ENCODE peak calls at places on chromosomes 12 and 14, in ten cellular contexts. E, G, K, H, P, D, Z, T, A and B are unnamed samples.

GRCh38 chr12:113287146-113287898 is 47.6 kb downstream of the SLC8B1 start:
- DNase-seq in D (no peak), A (no peak), G (no peak), T (no peak), P (no peak), H (no peak), K (no peak), E (no peak), Z (no peak), B (no peak)

GRCh38 chr14:105497671-105498429 is 6.8 kb downstream of the TEDC1 start:
- DNase-seq in A (no peak), T (no peak), K (no peak), E (no peak), P (no peak), H (no peak), D (no peak), G (no peak), Z (no peak), B (peak; percentile 25)

GRCh38 chr12:69415471-69416275 is 54.5 kb upstream of the FRS2 start:
- DNase-seq in G (peak; percentile 89), P (no peak), A (peak; percentile 95), K (peak; percentile 81), H (peak; percentile 55), E (peak; percentile 93), Z (peak; percentile 35), D (peak; percentile 47), T (no peak), B (peak; percentile 27)

GRCh38 chr14:72311116-72311515 is 378.9 kb downstream of the RGS6 start:
- DNase-seq in T (no peak), A (no peak), K (no peak), H (no peak), P (no peak), G (no peak), D (no peak), E (no peak), Z (no peak), B (no peak)

GRCh38 chr12:120225852-120226640 is 25.1 kb upstream of the RPLP0 start:
- DNase-seq in A (no peak), H (peak; percentile 90), G (no peak), Z (no peak), T (no peak), P (no peak), D (no peak), E (no peak), K (no peak), B (no peak)

GRCh38 chr12:85820117-85820516 is 16.1 kb downstream of the RASSF9 start:
- DNase-seq in Z (no peak), A (no peak), K (no peak), P (no peak), T (no peak), G (no peak), E (no peak), H (no peak), D (no peak), B (no peak)

GRCh38 chr12:6044082-6044481 is 80.4 kb downstream of the VWF start:
- DNase-seq in G (peak; percentile 12), H (no peak), P (no peak), E (no peak), Z (no peak), K (no peak), A (no peak), T (no peak), D (no peak), B (no peak)

GRCh38 chr12:59651230-59651920 is 55.5 kb downstream of the SLC16A7 start:
- DNase-seq in E (no peak), K (no peak), G (no peak), D (no peak), P (no peak), Z (no peak), H (no peak), T (no peak), A (peak; percentile 48), B (no peak)

GRCh38 chr12:53172352-53172751 is 8.2 kb upstream of the ZNF740 start:
- DNase-seq in A (peak; percentile 54), Z (no peak), G (no peak), D (no peak), E (peak; percentile 54), K (no peak), P (no peak), H (no peak), T (no peak), B (no peak)

GRCh38 chr12:42450248-42450647 is 124.3 kb downstream of the PPHLN1 start:
- DNase-seq in H (no peak), D (no peak), K (no peak), P (no peak), E (no peak), A (peak; percentile 58), T (no peak), Z (no peak), G (no peak), B (no peak)

GRCh38 chr14:102095871-102096568 is 9.2 kb upstream of the HSP90AA1 start:
- DNase-seq in K (no peak), H (no peak), D (no peak), G (peak; percentile 21), P (no peak), Z (no peak), T (no peak), A (peak; percentile 21), E (peak; percentile 75), B (no peak)

GRCh38 chr12:97016163-97016562 is 109.1 kb downstream of the NEDD1 start:
- DNase-seq in T (no peak), E (no peak), D (no peak), A (no peak), H (no peak), Z (no peak), G (no peak), K (no peak), P (no peak), B (no peak)

GRCh38 chr12:93361159-93361919 is 16.4 kb upstream of the NUDT4 start:
- DNase-seq in Z (no peak), H (no peak), E (peak; percentile 60), D (no peak), P (no peak), G (no peak), A (no peak), K (no peak), T (no peak), B (no peak)

GRCh38 chr14:24630872-24631477 is 3.0 kb downstream of the GZMB start:
- DNase-seq in D (no peak), P (no peak), H (peak; percentile 10), K (no peak), E (no peak), T (peak; percentile 82), G (peak; percentile 59), Z (no peak), A (peak; percentile 5), B (no peak)

GRCh38 chr12:1319215-1319614 is 275.2 kb downstream of the FBXL14 start:
- DNase-seq in Z (no peak), A (peak; percentile 52), T (no peak), D (no peak), H (no peak), K (no peak), P (no peak), E (no peak), G (no peak), B (no peak)

GRCh38 chr12:6688543-6688999 is 604 bp downstream of the ZNF384 start:
- DNase-seq in D (no peak), G (no peak), P (no peak), E (no peak), Z (peak; percentile 84), K (peak; percentile 35), H (peak; percentile 78), A (no peak), T (no peak), B (no peak)

GRCh38 chr14:77313374-77313773 is 7.3 kb downstream of the POMT2 start:
- DNase-seq in T (no peak), K (no peak), H (no peak), E (peak; percentile 65), A (no peak), P (no peak), D (no peak), G (no peak), Z (no peak), B (no peak)

GRCh38 chr12:75437564-75437963 is 43.0 kb upstream of the GLIPR1 start:
- DNase-seq in P (no peak), K (no peak), A (peak; percentile 81), D (no peak), G (no peak), T (no peak), H (peak; percentile 17), E (no peak), Z (no peak), B (no peak)

GRCh38 chr14:80216818-80217217 is 5.5 kb upstream of the DIO2 start:
- DNase-seq in G (no peak), P (no peak), H (no peak), D (no peak), E (no peak), Z (no peak), T (no peak), K (no peak), A (peak; percentile 28), B (no peak)

GRCh38 chr14:54169254-54169924 is 212.8 kb upstream of the BMP4 start:
- DNase-seq in A (no peak), D (no peak), H (no peak), G (no peak), E (no peak), T (no peak), Z (peak; percentile 25), K (no peak), P (no peak), B (no peak)

GRCh38 chr12:75889214-75889613 is 142.4 kb downstream of the PHLDA1 start:
- DNase-seq in T (no peak), K (no peak), D (peak; percentile 33), Z (no peak), P (no peak), E (peak; percentile 77), G (peak; percentile 36), A (no peak), H (no peak), B (no peak)

GRCh38 chr12:128818065-128819022 is 5.4 kb downstream of the SLC15A4 start:
- DNase-seq in H (no peak), E (no peak), G (no peak), Z (no peak), T (no peak), D (no peak), P (no peak), K (no peak), A (peak; percentile 50), B (no peak)